ENCODE peak calls at places on chromosomes 16 and 17, in four cellular contexts. One of them, this sample, is unnamed.

GRCh38 chr16:50309527-50310307 is 43.4 kb downstream of the ADCY7 start:
- DNase-seq in spleen: peak
- DNase-seq in HFF-Myc: no peak
- DNase-seq in pancreas: no peak
- DNase-seq in this sample: no peak

GRCh38 chr16:67165121-67166034 is 833 bp downstream of the HSF4 start:
- DNase-seq in spleen: no peak
- DNase-seq in HFF-Myc: no peak
- DNase-seq in pancreas: peak
- DNase-seq in this sample: no peak

GRCh38 chr16:8756755-8757154 is 40.7 kb downstream of the TMEM186 start:
- DNase-seq in spleen: peak
- DNase-seq in HFF-Myc: no peak
- DNase-seq in pancreas: no peak
- DNase-seq in this sample: peak

GRCh38 chr16:53757971-53758609 is 54.1 kb downstream of the FTO start:
- DNase-seq in spleen: no peak
- DNase-seq in HFF-Myc: no peak
- DNase-seq in pancreas: no peak
- DNase-seq in this sample: no peak

GRCh38 chr17:65742433-65743312 is 181.2 kb upstream of the AXIN2 start:
- DNase-seq in spleen: no peak
- DNase-seq in HFF-Myc: no peak
- DNase-seq in pancreas: no peak
- DNase-seq in this sample: no peak

GRCh38 chr17:57440522-57441269 is 184.4 kb downstream of the MSI2 start:
- DNase-seq in spleen: peak
- DNase-seq in HFF-Myc: no peak
- DNase-seq in pancreas: peak
- DNase-seq in this sample: no peak

GRCh38 chr17:17050346-17051345 is 8.4 kb downstream of the MPRIP start:
- DNase-seq in spleen: no peak
- DNase-seq in HFF-Myc: no peak
- DNase-seq in pancreas: no peak
- DNase-seq in this sample: no peak

GRCh38 chr17:72631568-72631967 is 460.9 kb downstream of the SLC39A11 start:
- DNase-seq in spleen: no peak
- DNase-seq in HFF-Myc: no peak
- DNase-seq in pancreas: no peak
- DNase-seq in this sample: no peak

GRCh38 chr16:50259334-50260205 is 6.8 kb upstream of the ADCY7 start:
- DNase-seq in spleen: peak
- DNase-seq in HFF-Myc: no peak
- DNase-seq in pancreas: no peak
- DNase-seq in this sample: no peak

GRCh38 chr16:89133457-89134127 is 38.0 kb upstream of the CDH15 start:
- DNase-seq in spleen: peak
- DNase-seq in HFF-Myc: no peak
- DNase-seq in pancreas: no peak
- DNase-seq in this sample: no peak

GRCh38 chr16:87524407-87524806 is 31.6 kb upstream of the ZCCHC14 start:
- DNase-seq in spleen: no peak
- DNase-seq in HFF-Myc: no peak
- DNase-seq in pancreas: no peak
- DNase-seq in this sample: no peak

GRCh38 chr17:27805520-27806146 is 5.3 kb upstream of the NOS2 start:
- DNase-seq in spleen: peak
- DNase-seq in HFF-Myc: peak
- DNase-seq in pancreas: peak
- DNase-seq in this sample: peak

GRCh38 chr17:79628861-79629547 is 18.2 kb upstream of the RBFOX3 start:
- DNase-seq in spleen: peak
- DNase-seq in HFF-Myc: no peak
- DNase-seq in pancreas: no peak
- DNase-seq in this sample: no peak

GRCh38 chr17:34582185-34582900 is 3.0 kb downstream of the TMEM132E start:
- DNase-seq in spleen: no peak
- DNase-seq in HFF-Myc: no peak
- DNase-seq in pancreas: no peak
- DNase-seq in this sample: no peak

GRCh38 chr16:10835281-10835931 is 16.8 kb upstream of the TVP23A start:
- DNase-seq in spleen: peak
- DNase-seq in HFF-Myc: no peak
- DNase-seq in pancreas: no peak
- DNase-seq in this sample: peak

GRCh38 chr17:75749545-75750389 is 15.2 kb downstream of the GALK1 start:
- DNase-seq in spleen: peak
- DNase-seq in HFF-Myc: no peak
- DNase-seq in pancreas: peak
- DNase-seq in this sample: no peak

GRCh38 chr16:12229759-12230594 is 253.4 kb downstream of the SNX29 start:
- DNase-seq in spleen: no peak
- DNase-seq in HFF-Myc: peak
- DNase-seq in pancreas: no peak
- DNase-seq in this sample: no peak

GRCh38 chr16:1642148-1642547 is 30.0 kb downstream of the CRAMP1 start:
- DNase-seq in spleen: no peak
- DNase-seq in HFF-Myc: no peak
- DNase-seq in pancreas: no peak
- DNase-seq in this sample: no peak

GRCh38 chr17:64499805-64500486 is 3.1 kb upstream of the POLG2 start:
- DNase-seq in spleen: no peak
- DNase-seq in HFF-Myc: no peak
- DNase-seq in pancreas: no peak
- DNase-seq in this sample: no peak

GRCh38 chr16:88684569-88685155 is 1.6 kb downstream of the SNAI3 start:
- DNase-seq in spleen: peak
- DNase-seq in HFF-Myc: no peak
- DNase-seq in pancreas: no peak
- DNase-seq in this sample: no peak

GRCh38 chr17:67443931-67444597 is 67.0 kb downstream of the PITPNC1 start:
- DNase-seq in spleen: no peak
- DNase-seq in HFF-Myc: peak
- DNase-seq in pancreas: no peak
- DNase-seq in this sample: no peak

GRCh38 chr17:35540589-35541404 is 3.3 kb upstream of the SLFN12L start:
- DNase-seq in spleen: peak
- DNase-seq in HFF-Myc: no peak
- DNase-seq in pancreas: no peak
- DNase-seq in this sample: no peak

GRCh38 chr16:2016407-2016922 is 3.1 kb upstream of the NPW start:
- DNase-seq in spleen: peak
- DNase-seq in HFF-Myc: no peak
- DNase-seq in pancreas: no peak
- DNase-seq in this sample: no peak

GRCh38 chr17:19387921-19388521 is 1.0 kb upstream of the MFAP4 start:
- DNase-seq in spleen: peak
- DNase-seq in HFF-Myc: peak
- DNase-seq in pancreas: no peak
- DNase-seq in this sample: no peak

GRCh38 chr16:85734311-85735017 is 16.4 kb downstream of the C16orf74 start:
- DNase-seq in spleen: no peak
- DNase-seq in HFF-Myc: no peak
- DNase-seq in pancreas: peak
- DNase-seq in this sample: no peak
- H3K4me3 ChIP-seq in spleen: no peak
- H3K4me3 ChIP-seq in HFF-Myc: no peak
- H3K4me3 ChIP-seq in pancreas: no peak
- H3K4me3 ChIP-seq in this sample: no peak

GRCh38 chr16:73527191-73527590 is 479.3 kb upstream of the ZFHX3 start:
- DNase-seq in spleen: no peak
- DNase-seq in HFF-Myc: no peak
- DNase-seq in pancreas: no peak
- DNase-seq in this sample: no peak
- TF ChIP-seq CTCF in spleen: no peak
- TF ChIP-seq CTCF in HFF-Myc: no peak
- TF ChIP-seq CTCF in pancreas: no peak
- TF ChIP-seq CTCF in this sample: peak

GRCh38 chr17:48757524-48757961 is 29.0 kb upstream of the HOXB13 start:
- DNase-seq in spleen: no peak
- DNase-seq in HFF-Myc: no peak
- DNase-seq in pancreas: no peak
- DNase-seq in this sample: no peak

GRCh38 chr17:48754500-48755261 is 26.1 kb upstream of the HOXB13 start:
- DNase-seq in spleen: no peak
- DNase-seq in HFF-Myc: no peak
- DNase-seq in pancreas: no peak
- DNase-seq in this sample: no peak

GRCh38 chr17:48753794-48754499 is 25.4 kb upstream of the HOXB13 start:
- DNase-seq in spleen: no peak
- DNase-seq in HFF-Myc: no peak
- DNase-seq in pancreas: no peak
- DNase-seq in this sample: no peak

GRCh38 chr17:48756816-48757215 is 28.3 kb upstream of the HOXB13 start:
- DNase-seq in spleen: no peak
- DNase-seq in HFF-Myc: no peak
- DNase-seq in pancreas: no peak
- DNase-seq in this sample: no peak

DNA sequence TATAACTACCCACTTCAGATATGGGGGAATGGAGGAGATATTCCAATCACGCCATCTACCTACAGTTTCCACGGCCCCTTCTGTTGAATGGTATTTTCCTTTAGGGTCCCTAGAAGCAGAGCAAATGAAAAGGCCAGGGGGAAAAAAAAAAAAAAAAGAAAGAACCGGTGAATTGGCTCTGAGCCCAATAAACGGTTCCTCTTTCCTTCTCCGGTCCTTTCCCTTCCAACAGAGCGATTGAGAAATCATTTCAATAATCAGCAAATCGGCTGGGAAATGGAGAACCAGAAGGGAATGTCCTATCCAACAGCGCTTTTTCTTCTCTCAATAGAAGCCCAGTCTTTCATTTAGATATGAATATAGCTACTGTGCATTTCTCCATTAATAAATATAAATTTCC is 26.8 kb upstream of the HOXB13 start:
- DNase-seq in spleen: no peak
- DNase-seq in HFF-Myc: no peak
- DNase-seq in pancreas: no peak
- DNase-seq in this sample: no peak
- H3K4me3 ChIP-seq in spleen: no peak
- H3K4me3 ChIP-seq in HFF-Myc: no peak
- H3K4me3 ChIP-seq in pancreas: no peak
- H3K4me3 ChIP-seq in this sample: no peak

GRCh38 chr17:1754430-1755112 is 7.3 kb upstream of the SERPINF1 start:
- DNase-seq in spleen: no peak
- DNase-seq in HFF-Myc: no peak
- DNase-seq in pancreas: no peak
- DNase-seq in this sample: no peak

GRCh38 chr17:1750628-1751027 is 8.0 kb downstream of the SERPINF2 start:
- DNase-seq in spleen: no peak
- DNase-seq in HFF-Myc: no peak
- DNase-seq in pancreas: no peak
- DNase-seq in this sample: no peak

GRCh38 chr17:1753767-1754429 is 8.0 kb upstream of the SERPINF1 start:
- DNase-seq in spleen: no peak
- DNase-seq in HFF-Myc: no peak
- DNase-seq in pancreas: no peak
- DNase-seq in this sample: no peak

GRCh38 chr17:1755252-1755992 is 6.4 kb upstream of the SERPINF1 start:
- DNase-seq in spleen: no peak
- DNase-seq in HFF-Myc: no peak
- DNase-seq in pancreas: no peak
- DNase-seq in this sample: no peak

DNA sequence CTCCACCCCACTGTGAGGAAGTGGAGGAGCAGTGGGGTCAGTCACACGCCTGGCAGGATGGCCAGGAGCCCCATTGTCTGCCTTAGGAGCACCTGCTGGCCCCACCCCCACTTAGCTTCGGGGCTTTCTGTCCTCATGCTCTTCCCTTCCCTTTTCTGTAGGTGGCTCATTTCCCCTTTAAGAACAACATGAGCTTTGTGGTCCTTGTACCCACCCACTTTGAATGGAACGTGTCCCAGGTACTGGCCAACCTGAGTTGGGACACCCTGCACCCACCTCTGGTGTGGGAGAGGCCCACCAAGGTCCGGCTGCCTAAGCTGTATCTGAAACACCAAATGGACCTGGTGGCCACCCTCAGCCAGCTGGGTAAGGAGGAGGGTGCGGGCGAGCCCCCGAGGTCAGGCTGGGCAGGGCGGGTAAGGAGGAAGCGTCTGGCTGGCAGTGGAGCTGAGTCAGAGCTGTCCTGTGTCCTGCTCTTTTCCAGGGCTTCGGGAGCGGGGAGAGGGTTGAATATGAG is 9.4 kb upstream of the SERPINF1 start:
- DNase-seq in spleen: peak
- DNase-seq in HFF-Myc: no peak
- DNase-seq in pancreas: peak
- DNase-seq in this sample: no peak
- TF ChIP-seq CTCF in spleen: no peak
- TF ChIP-seq CTCF in HFF-Myc: no peak
- TF ChIP-seq CTCF in pancreas: no peak
- TF ChIP-seq CTCF in this sample: no peak

DNA sequence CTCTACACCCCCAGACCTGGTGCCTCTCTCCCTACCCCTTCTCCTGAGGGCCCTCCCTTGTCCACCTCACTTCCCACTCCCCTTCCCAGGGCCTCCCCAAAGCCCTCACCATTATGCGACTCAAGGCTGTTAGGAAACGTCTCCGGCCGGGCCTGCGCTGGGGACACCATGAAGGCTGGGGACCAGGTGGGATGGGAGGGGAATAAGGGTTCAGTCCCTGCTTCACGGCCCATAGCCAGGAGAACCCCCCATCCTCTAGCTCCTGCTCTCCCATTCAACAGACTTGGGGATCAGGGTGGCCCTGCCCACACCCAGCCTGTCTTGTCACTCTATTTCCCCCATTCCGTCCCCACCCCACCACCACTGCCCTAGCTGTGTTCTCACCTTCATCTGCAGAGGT is 2.1 kb downstream of the NEURL4 start:
- DNase-seq in spleen: no peak
- DNase-seq in HFF-Myc: no peak
- DNase-seq in pancreas: no peak
- DNase-seq in this sample: no peak
- H3K4me3 ChIP-seq in spleen: no peak
- H3K4me3 ChIP-seq in HFF-Myc: no peak
- H3K4me3 ChIP-seq in pancreas: no peak
- H3K4me3 ChIP-seq in this sample: no peak

GRCh38 chr16:15523092-15523541 is 88.7 kb downstream of the BMERB1 start:
- DNase-seq in spleen: no peak
- DNase-seq in HFF-Myc: no peak
- DNase-seq in pancreas: no peak
- DNase-seq in this sample: no peak
- TF ChIP-seq CTCF in spleen: no peak
- TF ChIP-seq CTCF in HFF-Myc: no peak
- TF ChIP-seq CTCF in pancreas: no peak
- TF ChIP-seq CTCF in this sample: no peak

This sample was measured in GM12864.